ENCODE peak calls at places on chromosomes 6 and 20, in eight cellular contexts. One of them, this sample, is unnamed.

GRCh38 chr6:149342525-149342924 is 25.0 kb downstream of the TAB2 start:
- DNase-seq in astrocyte: no peak
- DNase-seq in HepG2: no peak
- DNase-seq in IMR-90: no peak
- DNase-seq in endothelial cell of umbilical vein: no peak
- DNase-seq in SK-N-SH: no peak
- DNase-seq in HCT116: no peak
- DNase-seq in PC-3: no peak
- DNase-seq in this sample: no peak

GRCh38 chr20:3203315-3204123 is 963 bp downstream of the DDRGK1 start:
- DNase-seq in astrocyte: no peak
- DNase-seq in HepG2: peak; percentile 50
- DNase-seq in IMR-90: no peak
- DNase-seq in endothelial cell of umbilical vein: peak; percentile 24
- DNase-seq in SK-N-SH: peak; percentile 74
- DNase-seq in HCT116: no peak
- DNase-seq in PC-3: peak; percentile 39
- DNase-seq in this sample: no peak

GRCh38 chr6:50380409-50381105 is 330.8 kb upstream of the DEFB112 start:
- DNase-seq in astrocyte: no peak
- DNase-seq in HepG2: no peak
- DNase-seq in IMR-90: no peak
- DNase-seq in endothelial cell of umbilical vein: no peak
- DNase-seq in SK-N-SH: peak; percentile 0
- DNase-seq in HCT116: no peak
- DNase-seq in PC-3: no peak
- DNase-seq in this sample: peak; percentile 27

GRCh38 chr20:38294334-38294592 is 9.7 kb upstream of the BPI start:
- DNase-seq in astrocyte: no peak
- DNase-seq in HepG2: no peak
- DNase-seq in IMR-90: no peak
- DNase-seq in endothelial cell of umbilical vein: no peak
- DNase-seq in SK-N-SH: no peak
- DNase-seq in HCT116: no peak
- DNase-seq in PC-3: no peak
- DNase-seq in this sample: no peak

GRCh38 chr20:35506179-35506578 is 23.3 kb downstream of the C20orf173 start:
- DNase-seq in astrocyte: no peak
- DNase-seq in HepG2: no peak
- DNase-seq in IMR-90: no peak
- DNase-seq in endothelial cell of umbilical vein: no peak
- DNase-seq in SK-N-SH: no peak
- DNase-seq in HCT116: no peak
- DNase-seq in PC-3: no peak
- DNase-seq in this sample: no peak

GRCh38 chr20:16107172-16107870 is 465.9 kb downstream of the KIF16B start:
- DNase-seq in astrocyte: no peak
- DNase-seq in HepG2: no peak
- DNase-seq in IMR-90: no peak
- DNase-seq in endothelial cell of umbilical vein: no peak
- DNase-seq in SK-N-SH: peak; percentile 48
- DNase-seq in HCT116: no peak
- DNase-seq in PC-3: no peak
- DNase-seq in this sample: no peak

GRCh38 chr6:2970753-2971419 is 481 bp downstream of the SERPINB6 start:
- DNase-seq in astrocyte: peak; percentile 42
- DNase-seq in HepG2: no peak
- DNase-seq in IMR-90: peak; percentile 49
- DNase-seq in endothelial cell of umbilical vein: peak; percentile 56
- DNase-seq in SK-N-SH: peak; percentile 91
- DNase-seq in HCT116: no peak
- DNase-seq in PC-3: peak; percentile 58
- DNase-seq in this sample: peak; percentile 56

GRCh38 chr6:31010393-31011060 is at the start of gene MUC22:
- DNase-seq in astrocyte: peak; percentile 70
- DNase-seq in HepG2: no peak
- DNase-seq in IMR-90: peak; percentile 84
- DNase-seq in endothelial cell of umbilical vein: no peak
- DNase-seq in SK-N-SH: no peak
- DNase-seq in HCT116: no peak
- DNase-seq in PC-3: peak; percentile 66
- DNase-seq in this sample: peak; percentile 80

GRCh38 chr6:117601811-117602150 is 530 bp downstream of the GOPC start:
- DNase-seq in astrocyte: no peak
- DNase-seq in HepG2: no peak
- DNase-seq in IMR-90: no peak
- DNase-seq in endothelial cell of umbilical vein: no peak
- DNase-seq in SK-N-SH: no peak
- DNase-seq in HCT116: no peak
- DNase-seq in PC-3: no peak
- DNase-seq in this sample: no peak

GRCh38 chr6:2797564-2798014 is 32.4 kb downstream of the WRNIP1 start:
- DNase-seq in astrocyte: no peak
- DNase-seq in HepG2: no peak
- DNase-seq in IMR-90: no peak
- DNase-seq in endothelial cell of umbilical vein: no peak
- DNase-seq in SK-N-SH: no peak
- DNase-seq in HCT116: no peak
- DNase-seq in PC-3: no peak
- DNase-seq in this sample: no peak

GRCh38 chr6:29749668-29750067 is 26.4 kb downstream of the HLA-F start:
- DNase-seq in astrocyte: no peak
- DNase-seq in HepG2: no peak
- DNase-seq in IMR-90: no peak
- DNase-seq in endothelial cell of umbilical vein: no peak
- DNase-seq in SK-N-SH: no peak
- DNase-seq in HCT116: no peak
- DNase-seq in PC-3: no peak
- DNase-seq in this sample: no peak

GRCh38 chr6:139743629-139744028 is 369.2 kb upstream of the CITED2 start:
- DNase-seq in astrocyte: peak; percentile 96
- DNase-seq in HepG2: peak; percentile 64
- DNase-seq in IMR-90: peak; percentile 92
- DNase-seq in endothelial cell of umbilical vein: peak; percentile 94
- DNase-seq in SK-N-SH: no peak
- DNase-seq in HCT116: peak; percentile 10
- DNase-seq in PC-3: peak; percentile 88
- DNase-seq in this sample: peak; percentile 81

GRCh38 chr6:22102671-22103070 is 194.2 kb downstream of the PRL start:
- DNase-seq in astrocyte: peak; percentile 52
- DNase-seq in HepG2: no peak
- DNase-seq in IMR-90: peak; percentile 27
- DNase-seq in endothelial cell of umbilical vein: no peak
- DNase-seq in SK-N-SH: no peak
- DNase-seq in HCT116: no peak
- DNase-seq in PC-3: no peak
- DNase-seq in this sample: no peak

GRCh38 chr20:58331961-58332551 is 22.5 kb downstream of the RAB22A start:
- DNase-seq in astrocyte: no peak
- DNase-seq in HepG2: no peak
- DNase-seq in IMR-90: no peak
- DNase-seq in endothelial cell of umbilical vein: no peak
- DNase-seq in SK-N-SH: no peak
- DNase-seq in HCT116: no peak
- DNase-seq in PC-3: no peak
- DNase-seq in this sample: no peak

GRCh38 chr6:131669891-131670290 is 31.3 kb downstream of the OR2A4 start:
- DNase-seq in astrocyte: no peak
- DNase-seq in HepG2: no peak
- DNase-seq in IMR-90: no peak
- DNase-seq in endothelial cell of umbilical vein: peak; percentile 90
- DNase-seq in SK-N-SH: no peak
- DNase-seq in HCT116: no peak
- DNase-seq in PC-3: no peak
- DNase-seq in this sample: peak; percentile 10

GRCh38 chr6:44446626-44447297 is 59.3 kb downstream of the CDC5L start:
- DNase-seq in astrocyte: peak; percentile 93
- DNase-seq in HepG2: peak; percentile 60
- DNase-seq in IMR-90: peak; percentile 93
- DNase-seq in endothelial cell of umbilical vein: no peak
- DNase-seq in SK-N-SH: no peak
- DNase-seq in HCT116: no peak
- DNase-seq in PC-3: peak; percentile 80
- DNase-seq in this sample: peak; percentile 94

GRCh38 chr20:43751167-43752050 is 24.6 kb upstream of the GTSF1L start:
- DNase-seq in astrocyte: peak; percentile 91
- DNase-seq in HepG2: no peak
- DNase-seq in IMR-90: peak; percentile 92
- DNase-seq in endothelial cell of umbilical vein: no peak
- DNase-seq in SK-N-SH: no peak
- DNase-seq in HCT116: no peak
- DNase-seq in PC-3: peak; percentile 96
- DNase-seq in this sample: peak; percentile 93

GRCh38 chr20:31567380-31567720 is 37.7 kb upstream of the ID1 start:
- DNase-seq in astrocyte: no peak
- DNase-seq in HepG2: no peak
- DNase-seq in IMR-90: no peak
- DNase-seq in endothelial cell of umbilical vein: no peak
- DNase-seq in SK-N-SH: no peak
- DNase-seq in HCT116: no peak
- DNase-seq in PC-3: no peak
- DNase-seq in this sample: no peak
- H3K36me3 ChIP-seq in astrocyte: peaks cover 8% of the 10 kb centered on the region
- H3K36me3 ChIP-seq in HepG2: peaks cover 51% of the 10 kb centered on the region
- H3K36me3 ChIP-seq in IMR-90: peaks cover 32% of the 10 kb centered on the region
- H3K36me3 ChIP-seq in endothelial cell of umbilical vein: peaks cover 7% of the 10 kb centered on the region
- H3K36me3 ChIP-seq in SK-N-SH: peaks cover 23% of the 10 kb centered on the region
- H3K36me3 ChIP-seq in HCT116: peaks cover 20% of the 10 kb centered on the region
- H3K36me3 ChIP-seq in PC-3: peaks cover 30% of the 10 kb centered on the region
- H3K36me3 ChIP-seq in this sample: peaks cover 29% of the 10 kb centered on the region

GRCh38 chr20:17202668-17203067 is 24.2 kb upstream of the PCSK2 start:
- DNase-seq in astrocyte: no peak
- DNase-seq in HepG2: no peak
- DNase-seq in IMR-90: no peak
- DNase-seq in endothelial cell of umbilical vein: no peak
- DNase-seq in SK-N-SH: no peak
- DNase-seq in HCT116: no peak
- DNase-seq in PC-3: peak; percentile 24
- DNase-seq in this sample: no peak

GRCh38 chr20:17205261-17205660 is 21.6 kb upstream of the PCSK2 start:
- DNase-seq in astrocyte: no peak
- DNase-seq in HepG2: no peak
- DNase-seq in IMR-90: no peak
- DNase-seq in endothelial cell of umbilical vein: no peak
- DNase-seq in SK-N-SH: no peak
- DNase-seq in HCT116: no peak
- DNase-seq in PC-3: no peak
- DNase-seq in this sample: no peak

GRCh38 chr20:17197041-17197440 is 29.8 kb upstream of the PCSK2 start:
- DNase-seq in astrocyte: no peak
- DNase-seq in HepG2: no peak
- DNase-seq in IMR-90: no peak
- DNase-seq in endothelial cell of umbilical vein: no peak
- DNase-seq in SK-N-SH: no peak
- DNase-seq in HCT116: no peak
- DNase-seq in PC-3: no peak
- DNase-seq in this sample: no peak

DNA sequence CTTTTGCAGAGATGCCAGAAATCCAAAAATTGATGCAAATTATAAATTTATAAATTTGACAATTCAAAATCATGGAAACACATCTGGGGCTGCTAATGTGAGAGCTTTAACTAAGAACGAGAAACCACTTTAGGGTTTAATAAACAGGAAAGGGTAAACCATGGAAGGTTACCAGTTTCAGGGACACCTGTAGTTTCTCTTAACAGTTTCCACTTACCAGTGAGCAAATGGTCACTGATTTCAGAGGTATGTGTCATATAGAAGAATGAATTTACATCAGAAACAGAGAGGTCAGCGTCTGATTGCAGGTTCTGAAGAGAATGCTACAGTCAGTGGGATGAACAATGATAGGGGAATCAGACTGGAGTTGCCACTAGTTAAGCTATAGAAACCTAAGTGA is 24.8 kb upstream of the PCSK2 start:
- DNase-seq in astrocyte: no peak
- DNase-seq in HepG2: no peak
- DNase-seq in IMR-90: no peak
- DNase-seq in endothelial cell of umbilical vein: no peak
- DNase-seq in SK-N-SH: no peak
- DNase-seq in HCT116: no peak
- DNase-seq in PC-3: no peak
- DNase-seq in this sample: no peak
- H2AFZ ChIP-seq in astrocyte: no peak overlapping the region
- H2AFZ ChIP-seq in HepG2: no peak overlapping the region
- H2AFZ ChIP-seq in IMR-90: no peak overlapping the region
- H2AFZ ChIP-seq in endothelial cell of umbilical vein: no peak overlapping the region
- H2AFZ ChIP-seq in SK-N-SH: no peak overlapping the region
- H2AFZ ChIP-seq in HCT116: no peak overlapping the region
- H2AFZ ChIP-seq in PC-3: no peak overlapping the region
- H2AFZ ChIP-seq in this sample: no peak overlapping the region

DNA sequence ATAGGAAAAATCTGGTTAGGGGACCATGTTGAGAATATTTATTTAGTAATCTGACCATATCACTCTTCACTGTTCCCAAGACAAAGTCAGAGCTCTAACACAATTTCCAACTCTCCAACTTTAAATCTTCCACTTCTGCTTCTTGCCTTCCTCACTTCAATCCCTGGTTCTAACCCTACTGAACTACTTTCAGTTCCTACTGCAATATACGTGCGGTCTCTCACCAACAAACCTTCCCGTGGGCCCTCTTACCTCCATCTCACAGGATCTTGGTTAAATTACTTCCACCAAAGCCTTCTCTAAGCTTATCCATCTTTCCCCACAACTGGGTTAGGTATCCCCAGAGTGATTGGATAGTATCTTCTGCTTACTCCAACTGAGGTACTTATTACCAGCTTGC is 8.0 kb downstream of the EIF2S2 start:
- DNase-seq in astrocyte: no peak
- DNase-seq in HepG2: no peak
- DNase-seq in IMR-90: no peak
- DNase-seq in endothelial cell of umbilical vein: no peak
- DNase-seq in SK-N-SH: no peak
- DNase-seq in HCT116: no peak
- DNase-seq in PC-3: no peak
- DNase-seq in this sample: no peak
- H3K36me3 ChIP-seq in astrocyte: peaks cover 58% of the 10 kb centered on the region
- H3K36me3 ChIP-seq in HepG2: peaks cover 93% of the 10 kb centered on the region
- H3K36me3 ChIP-seq in IMR-90: peaks cover 53% of the 10 kb centered on the region
- H3K36me3 ChIP-seq in endothelial cell of umbilical vein: peaks cover 25% of the 10 kb centered on the region
- H3K36me3 ChIP-seq in SK-N-SH: peaks cover 69% of the 10 kb centered on the region
- H3K36me3 ChIP-seq in HCT116: peaks cover 38% of the 10 kb centered on the region
- H3K36me3 ChIP-seq in PC-3: peaks cover 71% of the 10 kb centered on the region
- H3K36me3 ChIP-seq in this sample: peaks cover 10% of the 10 kb centered on the region

GRCh38 chr6:161403717-161404116 is 129.9 kb upstream of the AGPAT4 start:
- DNase-seq in astrocyte: no peak
- DNase-seq in HepG2: no peak
- DNase-seq in IMR-90: no peak
- DNase-seq in endothelial cell of umbilical vein: no peak
- DNase-seq in SK-N-SH: no peak
- DNase-seq in HCT116: no peak
- DNase-seq in PC-3: no peak
- DNase-seq in this sample: no peak
- H2AFZ ChIP-seq in astrocyte: no peak overlapping the region
- H2AFZ ChIP-seq in HepG2: no peak overlapping the region
- H2AFZ ChIP-seq in IMR-90: no peak overlapping the region
- H2AFZ ChIP-seq in endothelial cell of umbilical vein: no peak overlapping the region
- H2AFZ ChIP-seq in SK-N-SH: no peak overlapping the region
- H2AFZ ChIP-seq in HCT116: no peak overlapping the region
- H2AFZ ChIP-seq in PC-3: no peak overlapping the region
- H2AFZ ChIP-seq in this sample: no peak overlapping the region

This sample was measured in fibroblast of lung.